ENCODE peak calls at places on chromosomes 5 and 9, in eight cellular contexts. One of them, this sample, is unnamed.

GRCh38 chr5:59132131-59132530 is 549.3 kb downstream of the RAB3C start:
- DNase-seq in activated CD4-positive, CD25-positive, alpha-beta regulatory T cell: no peak
- DNase-seq in mesothelial cell of epicardium: no peak
- DNase-seq in tibial nerve: no peak
- DNase-seq in Daoy: no peak
- DNase-seq in endodermal cell: no peak
- DNase-seq in C1 segment of cervical spinal cord: no peak
- DNase-seq in kidney glomerular epithelial cell: no peak
- DNase-seq in this sample: no peak

GRCh38 chr5:23112237-23112636 is 259.1 kb upstream of the CDH12 start:
- DNase-seq in mesothelial cell of epicardium: no peak
- DNase-seq in C1 segment of cervical spinal cord: no peak
- DNase-seq in tibial nerve: no peak
- DNase-seq in kidney glomerular epithelial cell: no peak
- DNase-seq in Daoy: no peak
- DNase-seq in endodermal cell: no peak
- DNase-seq in activated CD4-positive, CD25-positive, alpha-beta regulatory T cell: no peak
- DNase-seq in this sample: no peak

GRCh38 chr5:142120247-142120935 is 11.8 kb downstream of the NDFIP1 start:
- DNase-seq in mesothelial cell of epicardium: no peak
- DNase-seq in Daoy: no peak
- DNase-seq in activated CD4-positive, CD25-positive, alpha-beta regulatory T cell: no peak
- DNase-seq in kidney glomerular epithelial cell: no peak
- DNase-seq in tibial nerve: no peak
- DNase-seq in endodermal cell: no peak
- DNase-seq in C1 segment of cervical spinal cord: no peak
- DNase-seq in this sample: no peak

GRCh38 chr9:14722391-14723035 is at the start of gene CER1:
- DNase-seq in mesothelial cell of epicardium: no peak
- DNase-seq in activated CD4-positive, CD25-positive, alpha-beta regulatory T cell: no peak
- DNase-seq in Daoy: no peak
- DNase-seq in tibial nerve: no peak
- DNase-seq in endodermal cell: peak
- DNase-seq in C1 segment of cervical spinal cord: peak
- DNase-seq in kidney glomerular epithelial cell: no peak
- DNase-seq in this sample: no peak

GRCh38 chr9:127253446-127253845 is 11.1 kb upstream of the GARNL3 start:
- DNase-seq in kidney glomerular epithelial cell: no peak
- DNase-seq in tibial nerve: no peak
- DNase-seq in endodermal cell: peak
- DNase-seq in mesothelial cell of epicardium: no peak
- DNase-seq in activated CD4-positive, CD25-positive, alpha-beta regulatory T cell: no peak
- DNase-seq in C1 segment of cervical spinal cord: no peak
- DNase-seq in Daoy: no peak
- DNase-seq in this sample: no peak

GRCh38 chr5:150497274-150497988 is 10.5 kb upstream of the NDST1 start:
- DNase-seq in activated CD4-positive, CD25-positive, alpha-beta regulatory T cell: no peak
- DNase-seq in endodermal cell: no peak
- DNase-seq in kidney glomerular epithelial cell: peak
- DNase-seq in Daoy: peak
- DNase-seq in C1 segment of cervical spinal cord: no peak
- DNase-seq in tibial nerve: peak
- DNase-seq in mesothelial cell of epicardium: no peak
- DNase-seq in this sample: peak

GRCh38 chr5:150454492-150455229 is 5.1 kb upstream of the RPS14 start:
- DNase-seq in mesothelial cell of epicardium: no peak
- DNase-seq in Daoy: no peak
- DNase-seq in C1 segment of cervical spinal cord: no peak
- DNase-seq in kidney glomerular epithelial cell: no peak
- DNase-seq in activated CD4-positive, CD25-positive, alpha-beta regulatory T cell: no peak
- DNase-seq in endodermal cell: no peak
- DNase-seq in tibial nerve: no peak
- DNase-seq in this sample: no peak

GRCh38 chr9:138117836-138118235 is 240.3 kb downstream of the CACNA1B start:
- DNase-seq in C1 segment of cervical spinal cord: no peak
- DNase-seq in activated CD4-positive, CD25-positive, alpha-beta regulatory T cell: no peak
- DNase-seq in Daoy: no peak
- DNase-seq in mesothelial cell of epicardium: no peak
- DNase-seq in tibial nerve: no peak
- DNase-seq in endodermal cell: peak
- DNase-seq in kidney glomerular epithelial cell: no peak
- DNase-seq in this sample: no peak

GRCh38 chr9:84007662-84008061 is 27.1 kb downstream of the RMI1 start:
- DNase-seq in Daoy: no peak
- DNase-seq in C1 segment of cervical spinal cord: no peak
- DNase-seq in activated CD4-positive, CD25-positive, alpha-beta regulatory T cell: no peak
- DNase-seq in endodermal cell: no peak
- DNase-seq in kidney glomerular epithelial cell: no peak
- DNase-seq in tibial nerve: no peak
- DNase-seq in mesothelial cell of epicardium: no peak
- DNase-seq in this sample: no peak

GRCh38 chr5:171342362-171343111 is 33.5 kb downstream of the TLX3 start:
- DNase-seq in kidney glomerular epithelial cell: peak
- DNase-seq in tibial nerve: peak
- DNase-seq in C1 segment of cervical spinal cord: peak
- DNase-seq in activated CD4-positive, CD25-positive, alpha-beta regulatory T cell: no peak
- DNase-seq in mesothelial cell of epicardium: no peak
- DNase-seq in Daoy: peak
- DNase-seq in endodermal cell: peak
- DNase-seq in this sample: no peak

GRCh38 chr9:113137196-113138168 is 13.3 kb upstream of the SLC31A2 start:
- DNase-seq in C1 segment of cervical spinal cord: no peak
- DNase-seq in endodermal cell: no peak
- DNase-seq in Daoy: no peak
- DNase-seq in mesothelial cell of epicardium: no peak
- DNase-seq in activated CD4-positive, CD25-positive, alpha-beta regulatory T cell: no peak
- DNase-seq in kidney glomerular epithelial cell: no peak
- DNase-seq in tibial nerve: no peak
- DNase-seq in this sample: no peak

GRCh38 chr5:174793684-174794328 is 69.4 kb downstream of the MSX2 start:
- DNase-seq in C1 segment of cervical spinal cord: no peak
- DNase-seq in tibial nerve: peak
- DNase-seq in endodermal cell: peak
- DNase-seq in kidney glomerular epithelial cell: peak
- DNase-seq in activated CD4-positive, CD25-positive, alpha-beta regulatory T cell: peak
- DNase-seq in mesothelial cell of epicardium: peak
- DNase-seq in Daoy: peak
- DNase-seq in this sample: peak

GRCh38 chr9:88835038-88835466 is 156.2 kb upstream of the S1PR3 start:
- DNase-seq in kidney glomerular epithelial cell: no peak
- DNase-seq in Daoy: peak
- DNase-seq in tibial nerve: no peak
- DNase-seq in endodermal cell: no peak
- DNase-seq in mesothelial cell of epicardium: no peak
- DNase-seq in activated CD4-positive, CD25-positive, alpha-beta regulatory T cell: no peak
- DNase-seq in C1 segment of cervical spinal cord: no peak
- DNase-seq in this sample: no peak

GRCh38 chr5:69300537-69301203 is 31.9 kb downstream of the CCDC125 start:
- DNase-seq in kidney glomerular epithelial cell: no peak
- DNase-seq in C1 segment of cervical spinal cord: no peak
- DNase-seq in activated CD4-positive, CD25-positive, alpha-beta regulatory T cell: no peak
- DNase-seq in Daoy: no peak
- DNase-seq in mesothelial cell of epicardium: no peak
- DNase-seq in endodermal cell: peak
- DNase-seq in tibial nerve: no peak
- DNase-seq in this sample: no peak

GRCh38 chr5:96961053-96961452 is 25.2 kb downstream of the LNPEP start:
- DNase-seq in Daoy: no peak
- DNase-seq in mesothelial cell of epicardium: no peak
- DNase-seq in kidney glomerular epithelial cell: no peak
- DNase-seq in endodermal cell: no peak
- DNase-seq in C1 segment of cervical spinal cord: no peak
- DNase-seq in tibial nerve: no peak
- DNase-seq in activated CD4-positive, CD25-positive, alpha-beta regulatory T cell: no peak
- DNase-seq in this sample: no peak

GRCh38 chr5:5605170-5605764 is 182.8 kb downstream of the ICE1 start:
- DNase-seq in C1 segment of cervical spinal cord: no peak
- DNase-seq in Daoy: peak
- DNase-seq in endodermal cell: no peak
- DNase-seq in kidney glomerular epithelial cell: no peak
- DNase-seq in activated CD4-positive, CD25-positive, alpha-beta regulatory T cell: no peak
- DNase-seq in tibial nerve: no peak
- DNase-seq in mesothelial cell of epicardium: no peak
- DNase-seq in this sample: no peak

GRCh38 chr9:131483319-131484050 is 19.2 kb upstream of the POMT1 start:
- DNase-seq in mesothelial cell of epicardium: no peak
- DNase-seq in kidney glomerular epithelial cell: no peak
- DNase-seq in activated CD4-positive, CD25-positive, alpha-beta regulatory T cell: no peak
- DNase-seq in endodermal cell: no peak
- DNase-seq in tibial nerve: no peak
- DNase-seq in Daoy: no peak
- DNase-seq in C1 segment of cervical spinal cord: peak
- DNase-seq in this sample: no peak

GRCh38 chr5:175895701-175896102 is 24.3 kb downstream of the CPLX2 start:
- DNase-seq in activated CD4-positive, CD25-positive, alpha-beta regulatory T cell: no peak
- DNase-seq in C1 segment of cervical spinal cord: no peak
- DNase-seq in tibial nerve: no peak
- DNase-seq in mesothelial cell of epicardium: no peak
- DNase-seq in Daoy: peak
- DNase-seq in kidney glomerular epithelial cell: no peak
- DNase-seq in endodermal cell: no peak
- DNase-seq in this sample: no peak

GRCh38 chr9:98657897-98658296 is 50.8 kb downstream of the GABBR2 start:
- DNase-seq in activated CD4-positive, CD25-positive, alpha-beta regulatory T cell: no peak
- DNase-seq in Daoy: no peak
- DNase-seq in tibial nerve: no peak
- DNase-seq in kidney glomerular epithelial cell: no peak
- DNase-seq in mesothelial cell of epicardium: no peak
- DNase-seq in C1 segment of cervical spinal cord: no peak
- DNase-seq in endodermal cell: no peak
- DNase-seq in this sample: no peak

GRCh38 chr9:71254592-71255277 is 133.3 kb upstream of the TRPM3 start:
- DNase-seq in C1 segment of cervical spinal cord: no peak
- DNase-seq in Daoy: no peak
- DNase-seq in endodermal cell: no peak
- DNase-seq in activated CD4-positive, CD25-positive, alpha-beta regulatory T cell: no peak
- DNase-seq in mesothelial cell of epicardium: no peak
- DNase-seq in kidney glomerular epithelial cell: no peak
- DNase-seq in tibial nerve: no peak
- DNase-seq in this sample: no peak

GRCh38 chr5:5533927-5534326 is 111.5 kb downstream of the ICE1 start:
- DNase-seq in C1 segment of cervical spinal cord: no peak
- DNase-seq in tibial nerve: no peak
- DNase-seq in kidney glomerular epithelial cell: no peak
- DNase-seq in mesothelial cell of epicardium: no peak
- DNase-seq in endodermal cell: no peak
- DNase-seq in Daoy: no peak
- DNase-seq in activated CD4-positive, CD25-positive, alpha-beta regulatory T cell: no peak
- DNase-seq in this sample: no peak

GRCh38 chr9:120713257-120714087 is 798 bp downstream of the MEGF9 start:
- DNase-seq in kidney glomerular epithelial cell: no peak
- DNase-seq in C1 segment of cervical spinal cord: peak
- DNase-seq in mesothelial cell of epicardium: no peak
- DNase-seq in endodermal cell: peak
- DNase-seq in Daoy: no peak
- DNase-seq in tibial nerve: no peak
- DNase-seq in activated CD4-positive, CD25-positive, alpha-beta regulatory T cell: no peak
- DNase-seq in this sample: no peak

GRCh38 chr5:125775896-125776295 is 647.3 kb upstream of the GRAMD2B start:
- DNase-seq in mesothelial cell of epicardium: no peak
- DNase-seq in C1 segment of cervical spinal cord: no peak
- DNase-seq in Daoy: no peak
- DNase-seq in tibial nerve: no peak
- DNase-seq in kidney glomerular epithelial cell: no peak
- DNase-seq in endodermal cell: no peak
- DNase-seq in activated CD4-positive, CD25-positive, alpha-beta regulatory T cell: no peak
- DNase-seq in this sample: no peak

GRCh38 chr5:14587143-14587542 is 5.6 kb downstream of the OTULINL start:
- DNase-seq in activated CD4-positive, CD25-positive, alpha-beta regulatory T cell: no peak
- DNase-seq in endodermal cell: no peak
- DNase-seq in Daoy: no peak
- DNase-seq in kidney glomerular epithelial cell: no peak
- DNase-seq in mesothelial cell of epicardium: no peak
- DNase-seq in C1 segment of cervical spinal cord: no peak
- DNase-seq in tibial nerve: peak
- DNase-seq in this sample: no peak

GRCh38 chr9:85516976-85517637 is 224.6 kb downstream of the AGTPBP1 start:
- DNase-seq in activated CD4-positive, CD25-positive, alpha-beta regulatory T cell: no peak
- DNase-seq in mesothelial cell of epicardium: no peak
- DNase-seq in tibial nerve: no peak
- DNase-seq in C1 segment of cervical spinal cord: no peak
- DNase-seq in endodermal cell: no peak
- DNase-seq in Daoy: peak
- DNase-seq in kidney glomerular epithelial cell: no peak
- DNase-seq in this sample: no peak

GRCh38 chr5:4866131-4866659 is 273.9 kb upstream of the ADAMTS16 start:
- DNase-seq in tibial nerve: no peak
- DNase-seq in Daoy: no peak
- DNase-seq in C1 segment of cervical spinal cord: no peak
- DNase-seq in activated CD4-positive, CD25-positive, alpha-beta regulatory T cell: no peak
- DNase-seq in mesothelial cell of epicardium: no peak
- DNase-seq in kidney glomerular epithelial cell: no peak
- DNase-seq in endodermal cell: no peak
- DNase-seq in this sample: no peak

GRCh38 chr9:2876726-2877125 is 32.8 kb upstream of the PUM3 start:
- DNase-seq in activated CD4-positive, CD25-positive, alpha-beta regulatory T cell: no peak
- DNase-seq in kidney glomerular epithelial cell: no peak
- DNase-seq in mesothelial cell of epicardium: no peak
- DNase-seq in endodermal cell: no peak
- DNase-seq in Daoy: no peak
- DNase-seq in tibial nerve: no peak
- DNase-seq in C1 segment of cervical spinal cord: peak
- DNase-seq in this sample: no peak